ENCODE peak calls at places on chromosomes 12 and 14, in four cellular contexts. B is HT-29, G is sigmoid colon, J is kidney tubule cell. O is an unnamed sample.

GRCh38 chr12:19129121-19129485 is 430 bp upstream of the PLEKHA5 start:
- DNase-seq in J (no peak), B (peak; percentile 53), G (no peak), O (no peak)

GRCh38 chr12:15393995-15394394 is 71.7 kb downstream of the PTPRO start:
- DNase-seq in J (no peak), B (no peak), G (no peak), O (no peak)

GRCh38 chr12:85658236-85658635 is 178.0 kb downstream of the RASSF9 start:
- DNase-seq in J (no peak), B (no peak), G (no peak), O (no peak)

GRCh38 chr12:123363385-123363742 is 1.3 kb downstream of the SBNO1 start:
- DNase-seq in B (no peak), J (peak; percentile 39), G (no peak), O (no peak)

GRCh38 chr12:88207921-88208640 is 66.0 kb downstream of the TMTC3 start:
- DNase-seq in G (no peak), J (no peak), B (no peak), O (no peak)

GRCh38 chr12:51549637-51550036 is 41.4 kb upstream of the SCN8A start:
- DNase-seq in B (no peak), G (no peak), J (no peak), O (no peak)

GRCh38 chr14:51963164-51963733 is 26.1 kb upstream of the RTRAF start:
- DNase-seq in B (no peak), G (no peak), J (no peak), O (no peak)

GRCh38 chr14:100536141-100536540 is 51.1 kb downstream of the BEGAIN start:
- DNase-seq in J (no peak), B (no peak), G (peak; percentile 28), O (peak; percentile 60)

GRCh38 chr12:27015730-27016076 is 1.5 kb upstream of the TM7SF3 start:
- DNase-seq in G (no peak), J (peak; percentile 60), B (peak; percentile 68), O (no peak)

GRCh38 chr12:107400686-107401447 is 284.7 kb upstream of the PWP1 start:
- DNase-seq in G (no peak), B (no peak), J (peak; percentile 67), O (no peak)

GRCh38 chr12:84727964-84728363 is 184.6 kb downstream of the SLC6A15 start:
- DNase-seq in B (no peak), G (no peak), J (peak; percentile 14), O (no peak)